ENCODE peak calls at places on chromosomes 7 and 10, in eight cellular contexts. P is mammary epithelial cell, R is fibroblast of lung, Q is colonic mucosa, C is SK-N-SH, E is astrocyte, T is IMR-90, A is neural progenitor cell. S is an unnamed sample.

GRCh38 chr7:50335795-50336754 is 31.6 kb downstream of the IKZF1 start:
- DNase-seq in A (no peak), T (no peak), R (no peak), P (no peak), Q (no peak), C (peak; percentile 78), E (no peak), S (no peak)

GRCh38 chr7:37390149-37390548 is 58.5 kb downstream of the ELMO1 start:
- DNase-seq in C (no peak), R (no peak), P (no peak), A (peak; percentile 29), Q (no peak), E (no peak), T (no peak), S (no peak)

GRCh38 chr10:61439058-61439607 is 14.0 kb downstream of the TMEM26 start:
- DNase-seq in T (no peak), C (no peak), E (no peak), Q (no peak), P (no peak), R (no peak), A (no peak), S (no peak)

GRCh38 chr10:132870426-132870825 is 71.9 kb downstream of the CFAP46 start:
- DNase-seq in A (no peak), C (no peak), P (no peak), Q (no peak), R (no peak), E (no peak), T (no peak), S (no peak)

GRCh38 chr7:110170762-110171161 is 920.2 kb upstream of the LRRN3 start:
- DNase-seq in R (peak; percentile 2), C (no peak), T (peak; percentile 36), E (peak; percentile 0), A (no peak), Q (no peak), P (no peak), S (no peak)

GRCh38 chr10:105759741-105760140 is 1118.7 kb downstream of the SORCS3 start:
- DNase-seq in R (no peak), C (no peak), E (no peak), T (no peak), A (peak; percentile 77), P (no peak), Q (no peak), S (no peak)

GRCh38 chr7:1466524-1467271 is 7.4 kb upstream of the MICALL2 start:
- DNase-seq in T (peak; percentile 41), A (peak; percentile 67), R (peak; percentile 67), P (no peak), C (peak; percentile 86), Q (peak; percentile 89), E (peak; percentile 42), S (no peak)

GRCh38 chr10:34769941-34770340 is 45.2 kb downstream of the PARD3 start:
- DNase-seq in T (no peak), Q (no peak), E (no peak), C (no peak), A (no peak), P (no peak), R (no peak), S (no peak)

GRCh38 chr7:48441848-48442492 is 270.7 kb downstream of the ABCA13 start:
- DNase-seq in P (no peak), A (no peak), T (no peak), Q (no peak), R (no peak), C (no peak), E (no peak), S (no peak)

GRCh38 chr10:9596368-9596920 is 1421.2 kb upstream of the CELF2 start:
- DNase-seq in C (no peak), R (peak; percentile 53), Q (no peak), P (no peak), A (no peak), T (peak; percentile 62), E (peak; percentile 42), S (no peak)

GRCh38 chr7:137096607-137097006 is 228.2 kb downstream of the CHRM2 start:
- DNase-seq in T (peak; percentile 52), C (no peak), E (peak; percentile 79), Q (no peak), A (no peak), P (no peak), R (peak; percentile 76), S (no peak)

GRCh38 chr7:460374-461117 is 59.1 kb downstream of the PDGFA start:
- DNase-seq in A (peak; percentile 90), R (peak; percentile 47), Q (no peak), T (peak; percentile 38), P (no peak), C (no peak), E (no peak), S (no peak)

GRCh38 chr10:127918570-127918969 is 11.7 kb downstream of the PTPRE start:
- DNase-seq in C (peak; percentile 5), T (no peak), P (no peak), A (no peak), R (no peak), Q (no peak), E (no peak), S (no peak)

GRCh38 chr7:99563650-99564049 is 5.2 kb downstream of the ZNF655 start:
- DNase-seq in Q (no peak), R (peak; percentile 89), P (no peak), T (peak; percentile 80), E (peak; percentile 81), A (no peak), C (no peak), S (no peak)

GRCh38 chr10:89088901-89089300 is 98.3 kb downstream of the FAS start:
- DNase-seq in Q (no peak), E (no peak), C (no peak), R (no peak), A (no peak), P (no peak), T (peak; percentile 81), S (no peak)

GRCh38 chr7:18467011-18467410 is 28.5 kb upstream of the HDAC9 start:
- DNase-seq in A (no peak), C (no peak), P (no peak), Q (no peak), T (peak; percentile 7), R (peak; percentile 57), E (peak; percentile 44), S (no peak)

DNA sequence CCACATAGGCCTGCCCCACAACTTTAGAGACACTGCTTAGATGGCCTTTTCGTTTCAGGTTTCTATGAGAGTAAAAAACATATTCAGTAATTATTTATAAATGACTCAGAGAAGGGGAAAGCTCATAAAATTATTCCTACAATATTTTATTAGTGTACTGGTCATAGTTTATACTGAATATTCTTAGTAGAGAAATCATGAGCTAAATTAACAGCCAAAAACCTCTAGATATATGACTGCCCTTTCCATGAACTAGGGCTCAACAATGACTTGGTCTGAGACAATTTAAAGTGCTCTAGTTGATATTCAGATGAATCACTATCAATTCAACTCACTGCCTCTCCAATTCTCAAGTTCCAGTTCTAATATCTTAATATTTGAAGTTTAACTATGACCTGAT is 141.8 kb downstream of the DGKB start:
- DNase-seq in Q (no peak), T (no peak), P (no peak), A (no peak), E (no peak), C (no peak), R (no peak), S (no peak)
- H3K9ac ChIP-seq in Q (no peak overlapping the region), T (no peak overlapping the region), P (no peak overlapping the region), A (no peak overlapping the region), E (no peak overlapping the region), C (no peak overlapping the region), R (no peak overlapping the region), S (no peak overlapping the region)

DNA sequence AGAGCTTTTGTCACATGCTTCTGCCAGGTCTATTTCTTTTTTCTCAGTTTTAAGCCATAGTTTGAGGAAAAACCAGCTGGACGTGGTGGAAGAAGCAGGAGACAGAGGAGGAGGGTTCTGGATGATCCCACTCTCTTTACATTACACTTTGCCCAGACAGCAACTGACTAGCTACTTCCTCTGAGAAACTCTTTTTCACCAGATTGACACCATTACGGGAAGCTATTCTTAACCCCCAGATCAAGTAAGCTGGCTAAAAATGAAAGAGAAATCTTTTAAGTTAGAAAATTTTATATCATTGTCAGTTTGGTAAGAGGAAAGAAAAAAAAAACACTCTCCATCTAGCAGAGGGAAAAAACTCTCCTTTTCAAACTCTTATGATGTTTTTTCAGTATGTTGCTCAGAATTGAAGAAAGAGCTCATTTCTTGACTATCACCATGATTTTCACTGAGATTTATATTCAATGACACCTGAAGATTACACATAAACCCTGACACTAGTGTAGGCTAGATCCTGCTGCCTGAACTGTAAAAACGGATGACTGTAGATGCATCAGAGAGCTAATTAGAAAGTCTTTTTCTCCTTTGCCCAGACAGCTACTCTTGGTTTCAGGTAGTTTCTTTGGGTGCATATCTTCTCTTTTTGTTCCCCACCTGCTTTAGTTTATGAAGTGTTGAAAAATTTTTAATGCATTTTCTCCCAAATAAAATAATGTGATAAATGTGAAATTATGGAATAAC is 203.1 kb downstream of the TFEC start:
- DNase-seq in P (no peak), T (no peak), E (no peak), R (no peak), C (no peak), Q (no peak), A (peak; percentile 3), S (no peak)
- H3K9ac ChIP-seq in P (no peak overlapping the region), T (no peak overlapping the region), E (no peak overlapping the region), R (no peak overlapping the region), C (no peak overlapping the region), Q (no peak overlapping the region), A (no peak overlapping the region), S (no peak overlapping the region)

GRCh38 chr10:26454891-26455290 is 16.8 kb downstream of the APBB1IP start:
- DNase-seq in Q (no peak), C (no peak), A (no peak), P (no peak), R (no peak), E (no peak), T (no peak), S (no peak)

GRCh38 chr10:26451903-26452302 is 13.8 kb downstream of the APBB1IP start:
- DNase-seq in E (no peak), R (no peak), P (no peak), A (no peak), Q (no peak), T (no peak), C (no peak), S (no peak)

GRCh38 chr10:26453850-26454249 is 15.7 kb downstream of the APBB1IP start:
- DNase-seq in P (no peak), R (no peak), T (no peak), A (no peak), C (no peak), Q (no peak), E (no peak), S (no peak)

GRCh38 chr10:26457088-26457487 is 18.9 kb downstream of the APBB1IP start:
- DNase-seq in A (no peak), P (no peak), Q (no peak), T (no peak), E (no peak), R (no peak), C (no peak), S (no peak)

GRCh38 chr10:26455567-26456315 is 17.6 kb downstream of the APBB1IP start:
- DNase-seq in C (no peak), R (peak; percentile 16), Q (no peak), A (no peak), T (no peak), E (peak; percentile 13), P (no peak), S (no peak)
- H3K9ac ChIP-seq in C (no peak overlapping the region), R (no peak overlapping the region), Q (no peak overlapping the region), A (no peak overlapping the region), T (no peak overlapping the region), E (no peak overlapping the region), P (no peak overlapping the region), S (no peak overlapping the region)

DNA sequence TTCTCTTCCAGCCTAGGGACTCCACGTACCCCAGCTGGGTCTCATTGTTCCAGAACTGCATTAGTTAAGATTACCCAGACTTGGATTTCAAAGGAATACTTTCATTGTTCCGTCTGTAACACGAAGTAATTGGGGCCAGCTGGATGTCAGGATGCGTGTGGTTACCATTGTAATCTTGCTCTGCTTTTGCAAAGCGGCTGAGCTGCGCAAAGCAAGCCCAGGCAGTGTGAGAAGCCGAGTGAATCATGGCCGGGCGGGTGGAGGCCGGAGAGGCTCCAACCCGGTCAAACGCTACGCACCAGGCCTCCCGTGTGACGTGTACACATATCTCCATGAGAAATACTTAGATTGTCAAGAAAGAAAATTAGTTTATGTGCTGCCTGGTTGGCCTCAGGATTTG is 21.0 kb downstream of the LRRC17 start:
- DNase-seq in E (peak; percentile 96), R (peak; percentile 97), C (peak; percentile 48), Q (peak; percentile 33), A (peak; percentile 94), T (peak; percentile 97), P (no peak), S (no peak)
- H3K9ac ChIP-seq in E (peak overlapping the region; percentile 61), R (no peak overlapping the region), C (no peak overlapping the region), Q (no peak overlapping the region), A (no peak overlapping the region), T (peak overlapping the region; percentile 18), P (no peak overlapping the region), S (no peak overlapping the region)

S was measured in keratinocyte.